ENCODE peak calls at places on chromosomes 2 and 18, in six cellular contexts. M is CD8-positive, alpha-beta memory T cell; Z is heart left ventricle; N is heart right ventricle; U is astrocyte; K is mucosa of descending colon. C is an unnamed sample.

GRCh38 chr2:148602918-148603561 is 41.5 kb upstream of the EPC2 start:
- DNase-seq in Z (no peak), U (no peak), N (no peak), K (no peak), M (no peak), C (no peak)

GRCh38 chr2:38171208-38171858 is 95.4 kb upstream of the CYP1B1 start:
- DNase-seq in Z (no peak), N (no peak), U (no peak), M (no peak), K (no peak), C (no peak)

GRCh38 chr2:9699139-9699823 is 68.5 kb upstream of the YWHAQ start:
- DNase-seq in M (no peak), K (no peak), Z (no peak), N (no peak), U (peak; percentile 83), C (no peak)

GRCh38 chr18:13266208-13267100 is 47.9 kb downstream of the LDLRAD4 start:
- DNase-seq in M (no peak), Z (peak; percentile 64), N (peak; percentile 67), K (no peak), U (no peak), C (no peak)

GRCh38 chr2:188199716-188200128 is 92.0 kb upstream of the GULP1 start:
- DNase-seq in N (no peak), K (no peak), U (peak; percentile 98), M (no peak), Z (no peak), C (no peak)

GRCh38 chr2:145799595-145800108 is 1279.7 kb upstream of the ZEB2 start:
- DNase-seq in Z (no peak), K (no peak), N (no peak), U (no peak), M (no peak), C (no peak)

GRCh38 chr2:177076636-177077179 is 135.9 kb upstream of the HNRNPA3 start:
- DNase-seq in M (no peak), U (no peak), K (no peak), N (no peak), Z (no peak), C (no peak)

GRCh38 chr2:101516833-101517690 is 42.1 kb upstream of the RFX8 start:
- DNase-seq in U (peak; percentile 99), N (no peak), M (no peak), K (no peak), Z (no peak), C (no peak)

GRCh38 chr2:6986251-6986893 is 69.2 kb downstream of the RNF144A start:
- DNase-seq in Z (peak; percentile 42), K (no peak), M (no peak), U (no peak), N (no peak), C (no peak)

GRCh38 chr18:79199691-79200374 is 130.6 kb downstream of the ATP9B start:
- DNase-seq in N (no peak), K (no peak), M (no peak), U (peak; percentile 56), Z (no peak), C (no peak)

GRCh38 chr18:43665239-43665788 is 388.0 kb upstream of the SYT4 start:
- DNase-seq in U (peak; percentile 89), Z (no peak), K (no peak), M (no peak), N (no peak), C (no peak)

GRCh38 chr2:233690444-233690843 is 2.2 kb upstream of the UGT1A6 start:
- DNase-seq in U (no peak), Z (no peak), M (no peak), N (no peak), K (no peak), C (no peak)

GRCh38 chr2:212181646-212182045 is 357.0 kb downstream of the ERBB4 start:
- DNase-seq in Z (no peak), M (no peak), K (no peak), N (no peak), U (peak; percentile 50), C (no peak)

GRCh38 chr2:232459419-232460035 is 3.6 kb downstream of the ALPI start:
- DNase-seq in N (no peak), U (no peak), M (no peak), K (no peak), Z (no peak), C (no peak)

GRCh38 chr2:138502253-138503086 is 900 bp downstream of the SPOPL start:
- DNase-seq in U (no peak), N (no peak), Z (no peak), K (no peak), M (no peak), C (no peak)

GRCh38 chr2:105294844-105295481 is 34.6 kb downstream of the TGFBRAP1 start:
- DNase-seq in N (peak; percentile 18), U (peak; percentile 60), K (no peak), Z (peak; percentile 45), M (no peak), C (no peak)

GRCh38 chr2:28661589-28662001 is 90.0 kb upstream of the PPP1CB start:
- DNase-seq in N (peak; percentile 55), Z (peak; percentile 74), K (peak; percentile 68), M (no peak), U (peak; percentile 80), C (peak; percentile 56)

GRCh38 chr2:176096243-176096985 is 3.2 kb upstream of the HOXD12 start:
- DNase-seq in M (no peak), K (no peak), U (no peak), Z (no peak), N (no peak), C (no peak)

GRCh38 chr2:33134086-33134763 is 187.5 kb downstream of the LTBP1 start:
- DNase-seq in K (no peak), Z (peak; percentile 69), U (peak; percentile 100), N (peak; percentile 26), M (no peak), C (peak; percentile 48)

GRCh38 chr2:100895934-100896685 is 76.2 kb downstream of the NPAS2 start:
- DNase-seq in N (no peak), K (no peak), U (no peak), Z (peak; percentile 53), M (no peak), C (no peak)

GRCh38 chr2:149330127-149331022 is at the start of gene LYPD6:
- DNase-seq in Z (peak; percentile 79), K (peak; percentile 74), M (no peak), N (peak; percentile 75), U (peak; percentile 56), C (peak; percentile 51)

GRCh38 chr2:220703279-220703678 is 868.8 kb downstream of the EPHA4 start:
- DNase-seq in K (no peak), Z (no peak), U (peak; percentile 83), M (no peak), N (no peak), C (no peak)

GRCh38 chr18:54923339-54923956 is 35.8 kb downstream of the CCDC68 start:
- DNase-seq in K (no peak), Z (no peak), U (no peak), M (no peak), N (no peak), C (peak; percentile 55)

GRCh38 chr2:117615106-117615505 is 199.4 kb upstream of the DDX18 start:
- DNase-seq in U (no peak), N (no peak), M (no peak), Z (no peak), K (no peak), C (no peak)

GRCh38 chr2:183250061-183250460 is 125.8 kb downstream of the NUP35 start:
- DNase-seq in M (no peak), Z (no peak), K (no peak), N (no peak), U (no peak), C (no peak)

GRCh38 chr18:62555135-62555534 is 32.3 kb downstream of the ZCCHC2 start:
- DNase-seq in K (no peak), M (no peak), N (no peak), Z (no peak), U (peak; percentile 24), C (no peak)

GRCh38 chr2:235004289-235004903 is 52.6 kb downstream of the SH3BP4 start:
- DNase-seq in Z (no peak), N (no peak), K (no peak), M (no peak), U (no peak), C (no peak)

GRCh38 chr2:43942001-43942400 is 53.8 kb downstream of the LRPPRC start:
- DNase-seq in Z (no peak), U (no peak), N (no peak), M (no peak), K (no peak), C (no peak)

GRCh38 chr2:43943809-43944452 is 51.9 kb downstream of the LRPPRC start:
- DNase-seq in U (no peak), M (no peak), K (no peak), N (no peak), Z (no peak), C (no peak)

GRCh38 chr2:43944915-43945314 is 50.9 kb downstream of the LRPPRC start:
- DNase-seq in K (no peak), Z (no peak), M (no peak), U (no peak), N (no peak), C (no peak)

GRCh38 chr2:43942881-43943280 is 52.9 kb downstream of the LRPPRC start:
- DNase-seq in U (no peak), Z (no peak), M (no peak), N (no peak), K (no peak), C (no peak)

DNA sequence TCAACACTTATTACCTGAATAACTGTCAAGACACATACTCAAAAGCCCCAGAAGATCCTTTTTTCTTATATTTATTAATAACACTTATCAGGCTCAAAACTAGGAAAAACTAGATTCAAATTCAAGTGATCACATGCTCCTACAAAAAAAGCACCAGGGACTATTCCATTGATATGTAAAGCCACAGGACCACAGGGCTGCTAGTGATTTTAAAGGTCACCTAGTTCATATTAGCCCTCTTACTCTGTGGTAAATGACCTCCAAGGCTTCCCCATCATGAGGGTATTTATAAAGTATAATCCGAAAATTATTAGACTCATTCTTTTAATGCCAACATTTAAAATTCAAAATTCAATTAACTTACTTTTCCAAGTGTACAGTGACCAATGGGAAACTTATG is 52.5 kb downstream of the LRPPRC start:
- DNase-seq in Z (no peak), M (no peak), N (no peak), K (no peak), U (no peak), C (no peak)
- H3K36me3 ChIP-seq in Z (peaks cover 45% of the 10 kb centered on the region), M (peaks cover 31% of the 10 kb centered on the region), N (no peaks in the 10 kb centered on the region), K (peaks cover 13% of the 10 kb centered on the region), U (peaks cover 48% of the 10 kb centered on the region), C (peaks cover 64% of the 10 kb centered on the region)

GRCh38 chr2:237708961-237709360 is 81.6 kb downstream of the LRRFIP1 start:
- DNase-seq in K (no peak), M (no peak), Z (no peak), N (no peak), U (no peak), C (no peak)
- H3K36me3 ChIP-seq in K (no peaks in the 10 kb centered on the region), M (peaks cover 4% of the 10 kb centered on the region), Z (peaks cover 17% of the 10 kb centered on the region), N (no peaks in the 10 kb centered on the region), U (peaks cover 9% of the 10 kb centered on the region), C (no peaks in the 10 kb centered on the region)

DNA sequence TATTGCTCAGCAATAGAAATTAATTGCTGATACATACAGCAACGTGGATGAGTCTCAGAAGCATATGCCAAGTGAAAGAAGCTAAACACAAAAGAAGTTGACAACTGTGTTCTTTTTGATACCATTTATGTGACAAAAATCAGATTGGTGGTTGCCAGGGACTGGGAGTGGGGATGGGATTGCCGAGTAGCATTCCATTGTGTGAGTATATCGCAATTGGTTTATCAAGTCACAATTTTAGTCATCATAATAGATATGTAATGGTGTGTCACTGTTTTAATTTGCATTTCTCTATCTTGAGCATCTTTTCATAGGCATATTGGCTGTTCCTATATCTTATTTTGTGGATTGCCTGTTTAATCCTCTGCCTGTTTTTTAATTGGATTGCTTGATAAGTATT is 20.9 kb downstream of the STRADB start:
- DNase-seq in K (no peak), U (no peak), Z (no peak), M (no peak), N (no peak), C (no peak)
- H3K36me3 ChIP-seq in K (no peaks in the 10 kb centered on the region), U (peaks cover 17% of the 10 kb centered on the region), Z (peaks cover 73% of the 10 kb centered on the region), M (peaks cover 21% of the 10 kb centered on the region), N (no peaks in the 10 kb centered on the region), C (peaks cover 40% of the 10 kb centered on the region)

GRCh38 chr2:169528271-169528701 is 18.8 kb downstream of the KLHL41 start:
- DNase-seq in Z (peak; percentile 66), M (peak; percentile 64), U (peak; percentile 13), N (peak; percentile 41), K (no peak), C (no peak)
- H3K36me3 ChIP-seq in Z (peaks cover 20% of the 10 kb centered on the region), M (no peaks in the 10 kb centered on the region), U (no peaks in the 10 kb centered on the region), N (no peaks in the 10 kb centered on the region), K (no peaks in the 10 kb centered on the region), C (peaks cover 9% of the 10 kb centered on the region)

C was measured in left lung.